ENCODE peak calls at places on chromosome 10, in six cellular contexts. Z is GM04503; E is WERI-Rb-1; C is CD4-positive, CD25-positive, alpha-beta regulatory T cell; M is M059J; S is HTR-8/SVneo. V is an unnamed sample.

GRCh38 chr10:77571490-77571889 is 66.1 kb downstream of the KCNMA1 start:
- DNase-seq in Z (no peak), S (no peak), M (no peak), E (no peak), C (no peak), V (no peak)

GRCh38 chr10:83539528-83540308 is 599.6 kb upstream of the GHITM start:
- DNase-seq in M (peak; percentile 14), C (no peak), E (peak; percentile 35), Z (peak; percentile 64), S (no peak), V (peak; percentile 62)

GRCh38 chr10:118812393-118812740 is 57.6 kb upstream of the CACUL1 start:
- DNase-seq in M (no peak), S (no peak), C (no peak), E (no peak), Z (no peak), V (no peak)

GRCh38 chr10:88149906-88150305 is 286.5 kb downstream of the PTEN start:
- DNase-seq in S (no peak), E (no peak), C (no peak), Z (no peak), M (peak; percentile 61), V (peak; percentile 61)

GRCh38 chr10:27319752-27320561 is 79.4 kb upstream of the ACBD5 start:
- DNase-seq in S (no peak), M (peak; percentile 50), C (peak; percentile 18), E (no peak), Z (no peak), V (peak; percentile 40)

GRCh38 chr10:91597397-91597881 is 35.4 kb downstream of the PPP1R3C start:
- DNase-seq in C (no peak), M (peak; percentile 21), S (no peak), Z (no peak), E (no peak), V (peak; percentile 64)

GRCh38 chr10:35335718-35336083 is 608 bp upstream of the CCNY start:
- DNase-seq in E (no peak), C (peak; percentile 51), S (no peak), Z (no peak), M (no peak), V (no peak)

GRCh38 chr10:33537066-33537465 is 202.6 kb upstream of the NRP1 start:
- DNase-seq in Z (no peak), S (no peak), M (no peak), E (no peak), C (no peak), V (peak; percentile 43)

GRCh38 chr10:113454341-113455061 is 98.4 kb upstream of the HABP2 start:
- DNase-seq in M (no peak), E (peak; percentile 55), Z (no peak), S (peak; percentile 18), C (peak; percentile 18), V (peak; percentile 38)

GRCh38 chr10:78829570-78829969 is 239.2 kb upstream of the ZMIZ1 start:
- DNase-seq in E (no peak), M (peak; percentile 30), C (no peak), Z (peak; percentile 30), S (no peak), V (peak; percentile 82)

GRCh38 chr10:43785252-43785651 is 136.6 kb upstream of the ZNF32 start:
- DNase-seq in E (no peak), M (peak; percentile 27), Z (no peak), S (no peak), C (peak; percentile 4), V (peak; percentile 15)